ENCODE peak calls at places on chromosomes 4 and X, in eight cellular contexts. Q, H, G, C, A, L, D and I are unnamed samples.

GRCh38 chrX:154804957-154805695 is at the start of gene MPP1:
- DNase-seq in Q (no peak), H (peak; percentile 88), G (peak; percentile 34), C (peak; percentile 78), A (peak; percentile 84), L (peak; percentile 87), D (peak; percentile 74), I (peak; percentile 70)

GRCh38 chr4:69713593-69713992 is 46.8 kb downstream of the SULT1B1 start:
- DNase-seq in Q (peak; percentile 77), H (no peak), G (no peak), C (no peak), A (no peak), L (no peak), D (no peak), I (no peak)

GRCh38 chrX:69510137-69510715 is 6.1 kb downstream of the NALF2 start:
- DNase-seq in Q (no peak), H (no peak), G (no peak), C (no peak), A (no peak), L (peak; percentile 15), D (no peak), I (no peak)

GRCh38 chrX:121008920-121009319 is 23.4 kb upstream of the CT47A1 start:
- DNase-seq in Q (no peak), H (no peak), G (no peak), C (no peak), A (no peak), L (no peak), D (no peak), I (no peak)

GRCh38 chr4:74770511-74770910 is 23.8 kb downstream of the BTC start:
- DNase-seq in Q (no peak), H (no peak), G (no peak), C (no peak), A (no peak), L (no peak), D (no peak), I (no peak)

GRCh38 chr4:122712782-122713181 is 19.7 kb upstream of the BBS12 start:
- DNase-seq in Q (no peak), H (no peak), G (peak; percentile 38), C (no peak), A (no peak), L (no peak), D (peak; percentile 25), I (no peak)

GRCh38 chr4:142696334-142697122 is 149.6 kb downstream of the INPP4B start:
- DNase-seq in Q (no peak), H (no peak), G (no peak), C (no peak), A (no peak), L (no peak), D (no peak), I (no peak)

GRCh38 chrX:39984191-39984956 is 113.4 kb downstream of the BCOR start:
- DNase-seq in Q (no peak), H (no peak), G (no peak), C (peak; percentile 47), A (no peak), L (no peak), D (peak; percentile 57), I (no peak)

GRCh38 chrX:68894513-68895338 is 65.9 kb downstream of the EFNB1 start:
- DNase-seq in Q (no peak), H (no peak), G (peak; percentile 6), C (no peak), A (no peak), L (peak; percentile 64), D (peak; percentile 72), I (peak; percentile 78)

GRCh38 chrX:132127748-132128147 is at the start of gene FRMD7:
- DNase-seq in Q (no peak), H (no peak), G (peak; percentile 3), C (no peak), A (no peak), L (no peak), D (peak; percentile 38), I (peak; percentile 2)

GRCh38 chr4:2964077-2964471 is 703 bp downstream of the GRK4 start:
- DNase-seq in Q (no peak), H (no peak), G (no peak), C (peak; percentile 26), A (no peak), L (peak; percentile 62), D (no peak), I (no peak)

GRCh38 chr4:2965262-2965661 is 1.9 kb downstream of the GRK4 start:
- DNase-seq in Q (no peak), H (no peak), G (no peak), C (no peak), A (no peak), L (no peak), D (no peak), I (no peak)

GRCh38 chr4:2962099-2962455 is 1.1 kb downstream of the NOP14 start:
- DNase-seq in Q (no peak), H (peak; percentile 55), G (no peak), C (peak; percentile 67), A (no peak), L (no peak), D (no peak), I (peak; percentile 58)

GRCh38 chr4:2962614-2963184 is 507 bp downstream of the NOP14 start:
- DNase-seq in Q (no peak), H (no peak), G (peak; percentile 38), C (peak; percentile 76), A (no peak), L (peak; percentile 87), D (peak; percentile 60), I (no peak)

DNA sequence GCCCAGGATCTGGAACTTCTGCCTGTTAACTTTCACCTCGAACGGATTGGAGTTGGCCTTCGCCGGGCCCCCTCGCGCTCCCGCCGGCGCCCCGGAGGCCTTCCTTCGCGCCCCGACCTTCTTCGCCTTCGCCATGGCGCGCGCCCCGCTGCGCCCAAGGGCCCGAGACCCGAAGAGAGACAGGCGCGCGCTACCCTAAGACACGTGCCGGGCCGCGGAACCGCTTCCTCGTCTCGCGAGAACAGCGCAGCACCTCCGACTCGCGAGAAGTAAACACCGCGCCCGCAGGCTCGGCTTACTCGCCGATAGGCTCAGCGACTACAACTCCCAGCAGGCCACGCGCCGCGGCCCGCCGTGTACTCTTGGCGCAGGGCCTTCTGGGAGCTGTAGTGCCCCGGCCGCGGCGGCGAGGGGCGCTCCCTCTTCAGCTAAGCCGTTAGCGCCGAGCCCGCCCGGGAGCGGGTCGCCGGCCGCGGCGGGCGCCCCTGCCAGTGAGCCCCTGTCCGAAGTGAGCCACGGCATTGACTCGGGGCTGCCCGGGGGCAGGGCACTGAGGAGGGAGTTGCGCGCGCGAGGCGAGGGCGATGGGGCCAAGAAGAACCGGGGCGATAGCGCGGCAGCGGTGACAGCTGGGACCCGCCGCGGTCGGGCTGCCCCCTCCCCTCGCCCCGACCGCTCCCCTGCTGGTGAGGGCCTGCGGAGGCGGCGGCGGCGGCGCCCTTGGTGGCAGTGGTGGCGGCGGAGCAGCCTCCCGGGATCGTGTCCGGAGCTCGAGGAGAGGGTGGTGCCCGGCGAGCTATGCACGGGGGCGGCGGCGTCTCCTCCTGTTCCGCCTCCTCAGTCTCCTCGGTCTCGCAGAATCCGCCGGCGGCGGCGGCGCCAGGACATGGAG is at the start of the genes GRK4 and NOP14:
- DNase-seq in Q (peak; percentile 63), H (peak; percentile 99), G (peak; percentile 97), C (peak; percentile 99), A (peak; percentile 98), L (peak; percentile 99), D (peak; percentile 98), I (peak; percentile 99)
- TF ChIP-seq CTCF in Q (peak; percentile 14), H (no peak), G (peak; percentile 15), C (peak; percentile 9), A (no peak), L (peak; percentile 44), D (peak; percentile 6), I (peak; percentile 6)

DNA sequence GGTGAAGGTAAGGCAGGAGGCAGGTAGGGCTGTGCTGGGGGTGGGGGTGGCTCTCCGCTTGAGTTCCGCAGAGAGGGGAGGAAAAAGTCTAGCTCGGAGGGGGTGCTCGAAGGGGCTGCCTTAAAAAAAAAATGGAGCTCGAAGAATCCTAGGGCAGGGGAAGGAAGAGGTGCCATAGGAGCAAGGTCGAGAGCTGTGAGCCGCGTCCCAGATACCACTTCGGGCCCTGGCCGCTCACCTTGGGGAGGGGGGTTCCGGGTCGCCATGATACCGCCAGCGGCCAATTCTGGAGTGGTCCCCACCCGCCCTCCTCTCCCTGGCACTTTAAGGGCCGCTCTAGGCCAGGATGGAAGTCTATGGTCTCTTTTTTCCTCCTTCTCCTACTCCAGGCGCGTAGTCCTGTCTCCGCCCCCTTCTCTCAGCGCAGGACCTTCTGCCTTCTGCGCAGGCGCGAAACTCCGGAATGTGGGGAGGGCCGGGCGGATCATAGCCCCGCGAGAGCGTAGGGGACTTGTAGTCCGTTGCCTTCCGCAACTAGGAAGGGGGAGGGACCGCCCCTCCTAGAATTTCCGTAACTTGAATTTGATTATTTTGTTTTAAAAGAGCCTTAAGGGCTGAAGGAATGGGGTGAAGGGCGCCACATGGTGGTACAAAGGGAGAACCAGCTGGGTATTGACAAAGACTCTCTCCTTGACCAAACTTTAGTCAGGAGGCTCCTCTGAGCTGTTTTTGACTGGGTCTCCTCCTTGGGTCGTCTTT is at the start of gene FUNDC1:
- DNase-seq in Q (peak; percentile 47), H (peak; percentile 78), G (peak; percentile 90), C (peak; percentile 93), A (peak; percentile 90), L (peak; percentile 98), D (peak; percentile 90), I (peak; percentile 99)
- TF ChIP-seq CTCF in Q (peak; percentile 48), H (no peak), G (peak; percentile 56), C (peak; percentile 13), A (peak; percentile 55), L (peak; percentile 68), D (peak; percentile 37), I (peak; percentile 62)

DNA sequence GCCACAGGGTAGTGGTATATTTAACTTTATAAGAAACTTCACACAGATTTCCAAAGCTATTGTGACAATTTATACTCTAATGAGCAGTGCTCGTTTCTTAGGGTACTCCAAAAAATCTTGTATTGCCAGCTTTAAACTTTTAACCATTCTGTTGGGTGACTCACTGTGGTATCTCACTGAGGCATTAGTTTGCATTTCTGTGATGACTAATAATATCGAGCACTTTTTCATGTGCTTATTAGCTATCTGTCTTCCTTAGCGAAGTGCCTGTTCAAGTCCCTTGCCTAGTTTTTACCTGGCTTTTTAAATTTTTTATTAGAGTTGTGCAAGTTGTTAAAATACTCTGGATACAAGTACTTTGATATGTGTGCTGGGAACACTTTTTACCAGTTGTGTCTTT is 5.5 kb downstream of the PNMA3 start:
- DNase-seq in Q (no peak), H (no peak), G (peak; percentile 24), C (no peak), A (no peak), L (no peak), D (peak; percentile 61), I (no peak)
- TF ChIP-seq CTCF in Q (no peak), H (no peak), G (no peak), C (no peak), A (no peak), L (no peak), D (no peak), I (no peak)

DNA sequence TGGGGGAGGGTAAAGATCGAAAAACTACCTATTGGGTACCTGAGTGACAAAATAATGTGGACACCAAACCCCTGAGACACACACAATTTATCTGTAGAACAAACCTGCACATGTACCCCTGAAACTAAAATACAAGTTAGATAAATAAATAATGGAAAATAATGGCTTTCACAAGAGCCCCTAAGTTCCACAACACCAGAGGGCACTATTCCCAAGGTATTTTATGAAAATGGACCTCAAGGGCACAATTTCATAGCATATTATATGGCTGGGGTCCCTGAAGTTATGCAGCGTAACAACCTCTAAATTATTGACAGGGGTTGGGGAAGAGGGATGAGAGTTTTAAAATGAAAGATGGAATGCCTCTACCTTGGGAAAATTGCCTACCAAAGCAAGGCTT is 81.3 kb upstream of the TMEM33 start:
- DNase-seq in Q (no peak), H (no peak), G (no peak), C (no peak), A (no peak), L (no peak), D (no peak), I (no peak)
- TF ChIP-seq CTCF in Q (peak; percentile 55), H (no peak), G (peak; percentile 26), C (no peak), A (peak; percentile 14), L (peak; percentile 74), D (peak; percentile 1), I (peak; percentile 32)

GRCh38 chr4:149063007-149063406 is 620.8 kb upstream of the NR3C2 start:
- DNase-seq in Q (no peak), H (no peak), G (no peak), C (no peak), A (no peak), L (no peak), D (no peak), I (no peak)
- TF ChIP-seq CTCF in Q (no peak), H (no peak), G (no peak), C (no peak), A (no peak), L (no peak), D (no peak), I (no peak)